ENCODE peak calls at places on chromosomes 6 and 20, in eight cellular contexts. One of them, this sample, is unnamed.

GRCh38 chr20:1373614-1374013 is 19.2 kb downstream of the FKBP1A start:
- DNase-seq in effector CD4-positive, alpha-beta T cell: no peak
- DNase-seq in cardiac muscle cell: no peak
- DNase-seq in T-helper 9 cell: no peak
- DNase-seq in body of pancreas: no peak
- DNase-seq in activated CD4-positive, alpha-beta T cell treated with anti-CD3 and anti-CD28 coated beads for 4 hours: no peak
- DNase-seq in NCI-H1092: no peak
- DNase-seq in fibroblast of mammary gland: no peak
- DNase-seq in this sample: no peak

GRCh38 chr20:63850689-63851547 is 10.4 kb upstream of the ABHD16B start:
- DNase-seq in NCI-H1092: no peak
- DNase-seq in body of pancreas: no peak
- DNase-seq in T-helper 9 cell: no peak
- DNase-seq in cardiac muscle cell: no peak
- DNase-seq in effector CD4-positive, alpha-beta T cell: no peak
- DNase-seq in activated CD4-positive, alpha-beta T cell treated with anti-CD3 and anti-CD28 coated beads for 4 hours: no peak
- DNase-seq in fibroblast of mammary gland: no peak
- DNase-seq in this sample: no peak

GRCh38 chr20:20849126-20849525 is 136.7 kb upstream of the RALGAPA2 start:
- DNase-seq in NCI-H1092: no peak
- DNase-seq in activated CD4-positive, alpha-beta T cell treated with anti-CD3 and anti-CD28 coated beads for 4 hours: no peak
- DNase-seq in fibroblast of mammary gland: no peak
- DNase-seq in effector CD4-positive, alpha-beta T cell: no peak
- DNase-seq in T-helper 9 cell: no peak
- DNase-seq in cardiac muscle cell: no peak
- DNase-seq in body of pancreas: no peak
- DNase-seq in this sample: no peak

GRCh38 chr6:2718334-2719052 is 32.2 kb downstream of the MYLK4 start:
- DNase-seq in T-helper 9 cell: no peak
- DNase-seq in cardiac muscle cell: peak; percentile 59
- DNase-seq in effector CD4-positive, alpha-beta T cell: no peak
- DNase-seq in fibroblast of mammary gland: no peak
- DNase-seq in body of pancreas: no peak
- DNase-seq in NCI-H1092: no peak
- DNase-seq in activated CD4-positive, alpha-beta T cell treated with anti-CD3 and anti-CD28 coated beads for 4 hours: no peak
- DNase-seq in this sample: no peak

GRCh38 chr6:139679516-139680179 is 305.2 kb upstream of the CITED2 start:
- DNase-seq in fibroblast of mammary gland: peak; percentile 16
- DNase-seq in effector CD4-positive, alpha-beta T cell: no peak
- DNase-seq in cardiac muscle cell: peak; percentile 75
- DNase-seq in activated CD4-positive, alpha-beta T cell treated with anti-CD3 and anti-CD28 coated beads for 4 hours: no peak
- DNase-seq in body of pancreas: no peak
- DNase-seq in NCI-H1092: no peak
- DNase-seq in T-helper 9 cell: no peak
- DNase-seq in this sample: no peak

GRCh38 chr6:107355659-107356058 is 103.7 kb downstream of the PDSS2 start:
- DNase-seq in activated CD4-positive, alpha-beta T cell treated with anti-CD3 and anti-CD28 coated beads for 4 hours: no peak
- DNase-seq in cardiac muscle cell: no peak
- DNase-seq in body of pancreas: no peak
- DNase-seq in effector CD4-positive, alpha-beta T cell: no peak
- DNase-seq in fibroblast of mammary gland: no peak
- DNase-seq in NCI-H1092: no peak
- DNase-seq in T-helper 9 cell: no peak
- DNase-seq in this sample: no peak

GRCh38 chr6:2237001-2237400 is 8.4 kb downstream of the GMDS start:
- DNase-seq in effector CD4-positive, alpha-beta T cell: no peak
- DNase-seq in activated CD4-positive, alpha-beta T cell treated with anti-CD3 and anti-CD28 coated beads for 4 hours: no peak
- DNase-seq in fibroblast of mammary gland: peak; percentile 97
- DNase-seq in cardiac muscle cell: peak; percentile 74
- DNase-seq in NCI-H1092: no peak
- DNase-seq in T-helper 9 cell: no peak
- DNase-seq in body of pancreas: peak; percentile 24
- DNase-seq in this sample: no peak

GRCh38 chr6:121794630-121795029 is 359.2 kb downstream of the GJA1 start:
- DNase-seq in activated CD4-positive, alpha-beta T cell treated with anti-CD3 and anti-CD28 coated beads for 4 hours: no peak
- DNase-seq in fibroblast of mammary gland: peak; percentile 96
- DNase-seq in body of pancreas: no peak
- DNase-seq in T-helper 9 cell: no peak
- DNase-seq in cardiac muscle cell: peak; percentile 83
- DNase-seq in effector CD4-positive, alpha-beta T cell: no peak
- DNase-seq in NCI-H1092: no peak
- DNase-seq in this sample: no peak

GRCh38 chr20:2470051-2470431 is 548 bp downstream of the SNRPB start:
- DNase-seq in activated CD4-positive, alpha-beta T cell treated with anti-CD3 and anti-CD28 coated beads for 4 hours: peak; percentile 55
- DNase-seq in cardiac muscle cell: peak; percentile 62
- DNase-seq in fibroblast of mammary gland: peak; percentile 62
- DNase-seq in T-helper 9 cell: peak; percentile 42
- DNase-seq in body of pancreas: peak; percentile 29
- DNase-seq in NCI-H1092: peak; percentile 45
- DNase-seq in effector CD4-positive, alpha-beta T cell: peak; percentile 48
- DNase-seq in this sample: peak; percentile 52

GRCh38 chr6:130307752-130308361 is 58.0 kb upstream of the TMEM200A start:
- DNase-seq in fibroblast of mammary gland: peak; percentile 82
- DNase-seq in effector CD4-positive, alpha-beta T cell: no peak
- DNase-seq in activated CD4-positive, alpha-beta T cell treated with anti-CD3 and anti-CD28 coated beads for 4 hours: no peak
- DNase-seq in T-helper 9 cell: no peak
- DNase-seq in body of pancreas: no peak
- DNase-seq in NCI-H1092: no peak
- DNase-seq in cardiac muscle cell: no peak
- DNase-seq in this sample: peak; percentile 71

GRCh38 chr6:17600527-17601388 is 656 bp downstream of the FAM8A1 start:
- DNase-seq in NCI-H1092: no peak
- DNase-seq in fibroblast of mammary gland: peak; percentile 13
- DNase-seq in cardiac muscle cell: peak; percentile 44
- DNase-seq in activated CD4-positive, alpha-beta T cell treated with anti-CD3 and anti-CD28 coated beads for 4 hours: peak; percentile 39
- DNase-seq in body of pancreas: peak; percentile 66
- DNase-seq in effector CD4-positive, alpha-beta T cell: peak; percentile 25
- DNase-seq in T-helper 9 cell: peak; percentile 32
- DNase-seq in this sample: peak; percentile 61

GRCh38 chr6:157600807-157601206 is 219.8 kb downstream of the ZDHHC14 start:
- DNase-seq in body of pancreas: no peak
- DNase-seq in effector CD4-positive, alpha-beta T cell: no peak
- DNase-seq in activated CD4-positive, alpha-beta T cell treated with anti-CD3 and anti-CD28 coated beads for 4 hours: no peak
- DNase-seq in NCI-H1092: no peak
- DNase-seq in fibroblast of mammary gland: no peak
- DNase-seq in cardiac muscle cell: no peak
- DNase-seq in T-helper 9 cell: no peak
- DNase-seq in this sample: no peak

GRCh38 chr6:36911946-36912555 is 26.3 kb downstream of the C6orf89 start:
- DNase-seq in fibroblast of mammary gland: no peak
- DNase-seq in cardiac muscle cell: no peak
- DNase-seq in body of pancreas: no peak
- DNase-seq in T-helper 9 cell: peak; percentile 23
- DNase-seq in effector CD4-positive, alpha-beta T cell: no peak
- DNase-seq in NCI-H1092: no peak
- DNase-seq in activated CD4-positive, alpha-beta T cell treated with anti-CD3 and anti-CD28 coated beads for 4 hours: peak; percentile 7
- DNase-seq in this sample: no peak

GRCh38 chr6:79640146-79641111 is 9.3 kb downstream of the SH3BGRL2 start:
- DNase-seq in effector CD4-positive, alpha-beta T cell: no peak
- DNase-seq in activated CD4-positive, alpha-beta T cell treated with anti-CD3 and anti-CD28 coated beads for 4 hours: no peak
- DNase-seq in cardiac muscle cell: no peak
- DNase-seq in NCI-H1092: no peak
- DNase-seq in T-helper 9 cell: no peak
- DNase-seq in fibroblast of mammary gland: no peak
- DNase-seq in body of pancreas: peak; percentile 22
- DNase-seq in this sample: no peak

GRCh38 chr6:160355001-160355400 is 6.8 kb downstream of the SLC22A3 start:
- DNase-seq in body of pancreas: no peak
- DNase-seq in fibroblast of mammary gland: peak; percentile 74
- DNase-seq in effector CD4-positive, alpha-beta T cell: no peak
- DNase-seq in activated CD4-positive, alpha-beta T cell treated with anti-CD3 and anti-CD28 coated beads for 4 hours: no peak
- DNase-seq in T-helper 9 cell: no peak
- DNase-seq in NCI-H1092: no peak
- DNase-seq in cardiac muscle cell: peak; percentile 69
- DNase-seq in this sample: no peak

GRCh38 chr6:52661551-52661950 is 9.4 kb upstream of the TMEM14A start:
- DNase-seq in fibroblast of mammary gland: peak; percentile 67
- DNase-seq in body of pancreas: no peak
- DNase-seq in NCI-H1092: no peak
- DNase-seq in activated CD4-positive, alpha-beta T cell treated with anti-CD3 and anti-CD28 coated beads for 4 hours: no peak
- DNase-seq in effector CD4-positive, alpha-beta T cell: no peak
- DNase-seq in cardiac muscle cell: no peak
- DNase-seq in T-helper 9 cell: no peak
- DNase-seq in this sample: no peak

GRCh38 chr6:138844203-138844602 is 48.3 kb downstream of the ECT2L start:
- DNase-seq in activated CD4-positive, alpha-beta T cell treated with anti-CD3 and anti-CD28 coated beads for 4 hours: no peak
- DNase-seq in NCI-H1092: peak; percentile 37
- DNase-seq in body of pancreas: no peak
- DNase-seq in fibroblast of mammary gland: peak; percentile 62
- DNase-seq in effector CD4-positive, alpha-beta T cell: no peak
- DNase-seq in T-helper 9 cell: no peak
- DNase-seq in cardiac muscle cell: peak; percentile 97
- DNase-seq in this sample: no peak

GRCh38 chr20:41386502-41387427 is 20.1 kb upstream of the EMILIN3 start:
- DNase-seq in fibroblast of mammary gland: peak; percentile 75
- DNase-seq in activated CD4-positive, alpha-beta T cell treated with anti-CD3 and anti-CD28 coated beads for 4 hours: no peak
- DNase-seq in T-helper 9 cell: no peak
- DNase-seq in NCI-H1092: no peak
- DNase-seq in body of pancreas: no peak
- DNase-seq in effector CD4-positive, alpha-beta T cell: no peak
- DNase-seq in cardiac muscle cell: no peak
- DNase-seq in this sample: no peak

GRCh38 chr20:45306431-45306982 is at the start of gene RBPJL:
- DNase-seq in activated CD4-positive, alpha-beta T cell treated with anti-CD3 and anti-CD28 coated beads for 4 hours: peak; percentile 24
- DNase-seq in effector CD4-positive, alpha-beta T cell: peak; percentile 38
- DNase-seq in fibroblast of mammary gland: no peak
- DNase-seq in NCI-H1092: no peak
- DNase-seq in body of pancreas: peak; percentile 94
- DNase-seq in cardiac muscle cell: peak; percentile 14
- DNase-seq in T-helper 9 cell: peak; percentile 56
- DNase-seq in this sample: no peak

GRCh38 chr20:33272155-33272873 is 10.7 kb upstream of the BPIFB1 start:
- DNase-seq in fibroblast of mammary gland: no peak
- DNase-seq in activated CD4-positive, alpha-beta T cell treated with anti-CD3 and anti-CD28 coated beads for 4 hours: no peak
- DNase-seq in body of pancreas: no peak
- DNase-seq in effector CD4-positive, alpha-beta T cell: no peak
- DNase-seq in cardiac muscle cell: no peak
- DNase-seq in NCI-H1092: no peak
- DNase-seq in T-helper 9 cell: no peak
- DNase-seq in this sample: peak; percentile 26

GRCh38 chr6:154806804-154807203 is 73.6 kb downstream of the SCAF8 start:
- DNase-seq in body of pancreas: no peak
- DNase-seq in T-helper 9 cell: no peak
- DNase-seq in fibroblast of mammary gland: peak; percentile 18
- DNase-seq in NCI-H1092: no peak
- DNase-seq in activated CD4-positive, alpha-beta T cell treated with anti-CD3 and anti-CD28 coated beads for 4 hours: no peak
- DNase-seq in effector CD4-positive, alpha-beta T cell: no peak
- DNase-seq in cardiac muscle cell: no peak
- DNase-seq in this sample: no peak

GRCh38 chr20:53763707-53764415 is 170.2 kb upstream of the ZNF217 start:
- DNase-seq in effector CD4-positive, alpha-beta T cell: no peak
- DNase-seq in NCI-H1092: no peak
- DNase-seq in cardiac muscle cell: peak; percentile 64
- DNase-seq in activated CD4-positive, alpha-beta T cell treated with anti-CD3 and anti-CD28 coated beads for 4 hours: no peak
- DNase-seq in fibroblast of mammary gland: peak; percentile 55
- DNase-seq in body of pancreas: peak; percentile 75
- DNase-seq in T-helper 9 cell: no peak
- DNase-seq in this sample: peak; percentile 95